ENCODE peak calls at places on chromosomes 12 and 14, in four cellular contexts. E, L, T and U are unnamed samples.

GRCh38 chr12:69241444-69242092 is 2.2 kb downstream of the CPSF6 start:
- DNase-seq in L (no peak), E (no peak), T (no peak), U (no peak)

GRCh38 chr14:68384335-68384734 is 408.5 kb downstream of the ZFP36L1 start:
- DNase-seq in T (no peak), L (no peak), E (no peak), U (no peak)

GRCh38 chr12:49331360-49332222 is 5.4 kb downstream of the C1QL4 start:
- DNase-seq in L (no peak), T (no peak), E (peak), U (peak)

GRCh38 chr12:96770239-96770780 is 136.7 kb upstream of the NEDD1 start:
- DNase-seq in L (no peak), E (no peak), T (no peak), U (no peak)

GRCh38 chr12:107349008-107349747 is 255.8 kb upstream of the CRY1 start:
- DNase-seq in L (no peak), E (peak), T (no peak), U (no peak)

GRCh38 chr14:70934084-70934483 is 26.8 kb downstream of the PCNX1 start:
- DNase-seq in T (no peak), E (no peak), L (no peak), U (no peak)

GRCh38 chr12:102824218-102824835 is 92.7 kb downstream of the PAH start:
- DNase-seq in L (no peak), E (peak), T (peak), U (peak)

GRCh38 chr12:42213954-42214426 is 24.1 kb downstream of the YAF2 start:
- DNase-seq in T (peak), L (no peak), E (peak), U (peak)

GRCh38 chr14:94380225-94381148 is 7.9 kb downstream of the SERPINA1 start:
- DNase-seq in L (no peak), T (no peak), E (no peak), U (no peak)

GRCh38 chr12:95763809-95764253 is 26.7 kb downstream of the NTN4 start:
- DNase-seq in E (peak), L (no peak), T (no peak), U (no peak)

GRCh38 chr12:67766370-67766769 is 117.8 kb downstream of the DYRK2 start:
- DNase-seq in L (no peak), E (no peak), T (no peak), U (no peak)

GRCh38 chr14:100681111-100681510 is 45.6 kb upstream of the DLK1 start:
- DNase-seq in L (no peak), T (no peak), E (no peak), U (no peak)

GRCh38 chr14:99460793-99461192 is 19.9 kb downstream of the SETD3 start:
- DNase-seq in T (no peak), L (no peak), E (no peak), U (no peak)

GRCh38 chr14:76976623-76977005 is 51.9 kb downstream of the IRF2BPL start:
- DNase-seq in T (no peak), L (no peak), E (no peak), U (no peak)

GRCh38 chr12:60259241-60259640 is 663.4 kb downstream of the SLC16A7 start:
- DNase-seq in E (no peak), T (no peak), L (no peak), U (no peak)

GRCh38 chr14:55071870-55072640 is 20.6 kb downstream of the MAPK1IP1L start:
- DNase-seq in T (no peak), L (no peak), E (no peak), U (no peak)

GRCh38 chr14:31080489-31080888 is 54.3 kb upstream of the STRN3 start:
- DNase-seq in E (no peak), L (no peak), T (no peak), U (no peak)

GRCh38 chr14:63180017-63180416 is 24.2 kb upstream of the RHOJ start:
- DNase-seq in L (no peak), T (no peak), E (no peak), U (no peak)

GRCh38 chr14:49923442-49923841 is 30.6 kb downstream of the ARF6 start:
- DNase-seq in T (no peak), E (no peak), L (no peak), U (no peak)

GRCh38 chr12:15320881-15321280 is 1.4 kb upstream of the PTPRO start:
- DNase-seq in E (no peak), T (no peak), L (no peak), U (no peak)

GRCh38 chr12:15322164-15323054 is at the start of gene PTPRO:
- DNase-seq in L (no peak), T (no peak), E (no peak), U (no peak)

GRCh38 chr12:15323530-15323929 is 1.2 kb downstream of the PTPRO start:
- DNase-seq in L (no peak), E (no peak), T (no peak), U (no peak)
- H3K4me3 ChIP-seq in L (no peak), E (no peak), T (no peak), U (no peak)

DNA sequence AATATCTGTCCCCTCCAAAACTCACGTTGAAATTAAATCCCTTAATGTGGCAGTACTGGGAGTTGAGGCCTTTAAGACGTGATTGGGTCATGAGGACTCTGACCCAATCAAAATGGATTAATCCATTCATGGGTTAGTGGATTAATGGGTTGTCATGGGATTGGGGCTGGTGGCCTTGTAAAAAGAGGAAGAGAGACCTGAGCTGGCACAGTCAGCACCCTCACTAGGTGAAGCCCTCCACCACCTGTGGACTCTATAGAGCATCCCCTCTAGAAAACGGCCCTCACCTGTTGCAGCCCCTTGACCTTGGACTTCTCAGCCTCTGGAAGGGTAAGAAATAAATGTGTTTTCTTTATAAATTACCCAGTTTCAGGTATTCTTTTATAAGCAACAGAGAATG is 53.0 kb downstream of the SPRING1 start:
- DNase-seq in L (no peak), T (no peak), E (no peak), U (no peak)
- H3K4me3 ChIP-seq in L (no peak), T (no peak), E (no peak), U (no peak)

GRCh38 chr14:103624860-103625259 is 4.2 kb upstream of the KLC1 start:
- DNase-seq in L (no peak), T (peak), E (peak), U (peak)

GRCh38 chr14:103623308-103623707 is 5.7 kb upstream of the KLC1 start:
- DNase-seq in E (no peak), T (no peak), L (no peak), U (no peak)

GRCh38 chr14:103621860-103622259 is 7.2 kb upstream of the KLC1 start:
- DNase-seq in L (no peak), E (no peak), T (no peak), U (no peak)

GRCh38 chr14:103625361-103626095 is 3.5 kb upstream of the KLC1 start:
- DNase-seq in E (no peak), T (no peak), L (no peak), U (no peak)

GRCh38 chr14:103623883-103624482 is 5.0 kb upstream of the KLC1 start:
- DNase-seq in T (no peak), L (no peak), E (peak), U (peak)
- H3K4me3 ChIP-seq in T (no peak), L (no peak), E (no peak), U (peak)

DNA sequence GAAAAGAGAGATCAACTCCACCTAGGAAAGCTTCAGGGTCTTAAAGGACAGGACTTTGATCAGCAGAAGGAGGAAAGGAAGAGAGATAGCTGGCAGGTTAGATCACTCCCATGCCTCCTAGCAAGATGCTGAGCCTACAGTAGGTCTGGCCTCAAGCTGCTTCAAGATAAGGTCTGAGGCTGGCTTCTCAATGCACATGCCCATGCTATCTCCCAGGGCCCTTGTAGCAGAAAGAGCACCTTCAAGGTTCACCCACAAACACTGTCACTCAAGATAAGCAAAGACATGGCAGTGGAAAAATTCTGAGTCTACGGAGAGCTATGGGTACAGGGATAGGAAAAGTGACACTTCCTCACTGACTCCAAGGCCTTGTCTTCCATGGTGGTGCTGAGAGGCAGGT is 14.3 kb downstream of the REM2 start:
- DNase-seq in T (no peak), L (no peak), E (no peak), U (no peak)
- H3K4me3 ChIP-seq in T (no peak), L (no peak), E (no peak), U (no peak)

GRCh38 chr14:104037903-104038302 is 47.6 kb upstream of the ASPG start:
- DNase-seq in E (no peak), L (no peak), T (no peak), U (no peak)

GRCh38 chr14:104039214-104039613 is 46.3 kb upstream of the ASPG start:
- DNase-seq in L (no peak), E (no peak), T (no peak), U (no peak)

GRCh38 chr14:104035300-104035699 is 50.2 kb upstream of the ASPG start:
- DNase-seq in T (no peak), E (no peak), L (no peak), U (no peak)

GRCh38 chr14:104037074-104037473 is 48.4 kb upstream of the ASPG start:
- DNase-seq in E (no peak), L (no peak), T (no peak), U (no peak)

GRCh38 chr14:104036250-104036649 is 49.2 kb upstream of the ASPG start:
- DNase-seq in T (no peak), E (no peak), L (no peak), U (no peak)
- H3K4me3 ChIP-seq in T (no peak), E (no peak), L (no peak), U (no peak)

GRCh38 chr12:108663324-108664015 is 29.8 kb upstream of the SELPLG start:
- DNase-seq in E (no peak), T (no peak), L (no peak), U (no peak)
- H3K4me3 ChIP-seq in E (no peak), T (no peak), L (no peak), U (no peak)